ENCODE peak calls at places on chromosomes 16 and 17, in five cellular contexts. One of them, this sample, is unnamed.

GRCh38 chr17:78369791-78370381 is 8.6 kb upstream of the PGS1 start:
- DNase-seq in lung: no peak
- DNase-seq in stimulated activated CD4-positive, alpha-beta T cell treated with anti-CD3 and anti-CD28 coated beads, Interleukin-12 subunit alpha, Interleukin-12 subunit beta, amount 100 ng/mL, for 4 hours: no peak
- DNase-seq in NCI-H2081: no peak
- DNase-seq in EH: no peak
- DNase-seq in this sample: no peak

GRCh38 chr17:67605259-67605912 is 112.3 kb upstream of the NOL11 start:
- DNase-seq in lung: no peak
- DNase-seq in stimulated activated CD4-positive, alpha-beta T cell treated with anti-CD3 and anti-CD28 coated beads, Interleukin-12 subunit alpha, Interleukin-12 subunit beta, amount 100 ng/mL, for 4 hours: no peak
- DNase-seq in NCI-H2081: no peak
- DNase-seq in EH: no peak
- DNase-seq in this sample: no peak

GRCh38 chr16:87487361-87487924 is 5.4 kb downstream of the ZCCHC14 start:
- DNase-seq in lung: peak
- DNase-seq in stimulated activated CD4-positive, alpha-beta T cell treated with anti-CD3 and anti-CD28 coated beads, Interleukin-12 subunit alpha, Interleukin-12 subunit beta, amount 100 ng/mL, for 4 hours: no peak
- DNase-seq in NCI-H2081: peak
- DNase-seq in EH: peak
- DNase-seq in this sample: no peak

GRCh38 chr16:23274968-23275367 is 27.1 kb upstream of the SCNN1B start:
- DNase-seq in lung: no peak
- DNase-seq in stimulated activated CD4-positive, alpha-beta T cell treated with anti-CD3 and anti-CD28 coated beads, Interleukin-12 subunit alpha, Interleukin-12 subunit beta, amount 100 ng/mL, for 4 hours: no peak
- DNase-seq in NCI-H2081: peak
- DNase-seq in EH: peak
- DNase-seq in this sample: no peak

GRCh38 chr17:36657763-36658490 is 56.5 kb downstream of the MRM1 start:
- DNase-seq in lung: no peak
- DNase-seq in stimulated activated CD4-positive, alpha-beta T cell treated with anti-CD3 and anti-CD28 coated beads, Interleukin-12 subunit alpha, Interleukin-12 subunit beta, amount 100 ng/mL, for 4 hours: no peak
- DNase-seq in NCI-H2081: no peak
- DNase-seq in EH: no peak
- DNase-seq in this sample: peak

GRCh38 chr17:80768936-80769335 is 222.7 kb upstream of the CHMP6 start:
- DNase-seq in lung: no peak
- DNase-seq in stimulated activated CD4-positive, alpha-beta T cell treated with anti-CD3 and anti-CD28 coated beads, Interleukin-12 subunit alpha, Interleukin-12 subunit beta, amount 100 ng/mL, for 4 hours: no peak
- DNase-seq in NCI-H2081: no peak
- DNase-seq in EH: no peak
- DNase-seq in this sample: no peak

GRCh38 chr17:8393470-8394231 is 4.0 kb downstream of the RNF222 start:
- DNase-seq in lung: no peak
- DNase-seq in stimulated activated CD4-positive, alpha-beta T cell treated with anti-CD3 and anti-CD28 coated beads, Interleukin-12 subunit alpha, Interleukin-12 subunit beta, amount 100 ng/mL, for 4 hours: no peak
- DNase-seq in NCI-H2081: no peak
- DNase-seq in EH: peak
- DNase-seq in this sample: no peak

GRCh38 chr17:58082341-58082869 is 814 bp upstream of the DYNLL2 start:
- DNase-seq in lung: no peak
- DNase-seq in stimulated activated CD4-positive, alpha-beta T cell treated with anti-CD3 and anti-CD28 coated beads, Interleukin-12 subunit alpha, Interleukin-12 subunit beta, amount 100 ng/mL, for 4 hours: no peak
- DNase-seq in NCI-H2081: no peak
- DNase-seq in EH: no peak
- DNase-seq in this sample: no peak

GRCh38 chr16:86089986-86090385 is 191.0 kb downstream of the IRF8 start:
- DNase-seq in lung: no peak
- DNase-seq in stimulated activated CD4-positive, alpha-beta T cell treated with anti-CD3 and anti-CD28 coated beads, Interleukin-12 subunit alpha, Interleukin-12 subunit beta, amount 100 ng/mL, for 4 hours: no peak
- DNase-seq in NCI-H2081: no peak
- DNase-seq in EH: no peak
- DNase-seq in this sample: no peak

GRCh38 chr17:76124582-76125390 is 16.3 kb downstream of the FOXJ1 start:
- DNase-seq in lung: no peak
- DNase-seq in stimulated activated CD4-positive, alpha-beta T cell treated with anti-CD3 and anti-CD28 coated beads, Interleukin-12 subunit alpha, Interleukin-12 subunit beta, amount 100 ng/mL, for 4 hours: no peak
- DNase-seq in NCI-H2081: no peak
- DNase-seq in EH: peak
- DNase-seq in this sample: no peak

GRCh38 chr17:58960068-58960467 is 146.6 kb downstream of the TRIM37 start:
- DNase-seq in lung: peak
- DNase-seq in stimulated activated CD4-positive, alpha-beta T cell treated with anti-CD3 and anti-CD28 coated beads, Interleukin-12 subunit alpha, Interleukin-12 subunit beta, amount 100 ng/mL, for 4 hours: no peak
- DNase-seq in NCI-H2081: peak
- DNase-seq in EH: peak
- DNase-seq in this sample: no peak

This sample was measured in stimulated activated naive CD8-positive, alpha-beta T cell treated with anti-CD3 and anti-CD28 coated beads, Interleukin-15, Interleukin-2, amounts not matched to agents 100 U/mL and 50 U/mL, for 24 hours.